ENCODE peak calls at places on chromosome 15, in eight cellular contexts. One of them, this sample, is unnamed.
A peak's percentile ranks its signal among the peaks of the same experiment; 100 is the strongest.

GRCh38 chr15:67067930-67068542 is 2.6 kb downstream of the SMAD3 start:
- DNase-seq in uterus: no peak
- DNase-seq in spleen: no peak
- DNase-seq in endodermal cell: no peak
- DNase-seq in gastrocnemius medialis: no peak
- DNase-seq in left lung: no peak
- DNase-seq in CD4-positive, CD25-positive, alpha-beta regulatory T cell: no peak
- DNase-seq in PC-3: no peak
- DNase-seq in this sample: no peak

GRCh38 chr15:85730001-85730820 is 64.5 kb downstream of the KLHL25 start:
- DNase-seq in uterus: no peak
- DNase-seq in spleen: no peak
- DNase-seq in endodermal cell: peak; percentile 75
- DNase-seq in gastrocnemius medialis: no peak
- DNase-seq in left lung: no peak
- DNase-seq in CD4-positive, CD25-positive, alpha-beta regulatory T cell: peak; percentile 77
- DNase-seq in PC-3: peak; percentile 80
- DNase-seq in this sample: peak; percentile 54

GRCh38 chr15:57298204-57298603 is 78.1 kb upstream of the CGNL1 start:
- DNase-seq in uterus: no peak
- DNase-seq in spleen: no peak
- DNase-seq in endodermal cell: no peak
- DNase-seq in gastrocnemius medialis: no peak
- DNase-seq in left lung: no peak
- DNase-seq in CD4-positive, CD25-positive, alpha-beta regulatory T cell: no peak
- DNase-seq in PC-3: no peak
- DNase-seq in this sample: no peak

GRCh38 chr15:48221885-48222284 is 15.8 kb downstream of the SLC12A1 start:
- DNase-seq in uterus: no peak
- DNase-seq in spleen: no peak
- DNase-seq in endodermal cell: no peak
- DNase-seq in gastrocnemius medialis: no peak
- DNase-seq in left lung: no peak
- DNase-seq in CD4-positive, CD25-positive, alpha-beta regulatory T cell: no peak
- DNase-seq in PC-3: no peak
- DNase-seq in this sample: no peak

GRCh38 chr15:88803241-88803919 is at the start of gene ACAN:
- DNase-seq in uterus: no peak
- DNase-seq in spleen: no peak
- DNase-seq in endodermal cell: peak; percentile 84
- DNase-seq in gastrocnemius medialis: no peak
- DNase-seq in left lung: peak; percentile 68
- DNase-seq in CD4-positive, CD25-positive, alpha-beta regulatory T cell: no peak
- DNase-seq in PC-3: no peak
- DNase-seq in this sample: no peak

GRCh38 chr15:29593629-29594028 is 228.6 kb downstream of the TJP1 start:
- DNase-seq in uterus: no peak
- DNase-seq in spleen: no peak
- DNase-seq in endodermal cell: no peak
- DNase-seq in gastrocnemius medialis: no peak
- DNase-seq in left lung: no peak
- DNase-seq in CD4-positive, CD25-positive, alpha-beta regulatory T cell: no peak
- DNase-seq in PC-3: no peak
- DNase-seq in this sample: no peak

GRCh38 chr15:72437650-72438316 is 36.3 kb upstream of the ARIH1 start:
- DNase-seq in uterus: no peak
- DNase-seq in spleen: no peak
- DNase-seq in endodermal cell: no peak
- DNase-seq in gastrocnemius medialis: no peak
- DNase-seq in left lung: no peak
- DNase-seq in CD4-positive, CD25-positive, alpha-beta regulatory T cell: no peak
- DNase-seq in PC-3: no peak
- DNase-seq in this sample: no peak

GRCh38 chr15:50837256-50837770 is 71.2 kb upstream of the AP4E1 start:
- DNase-seq in uterus: no peak
- DNase-seq in spleen: no peak
- DNase-seq in endodermal cell: no peak
- DNase-seq in gastrocnemius medialis: no peak
- DNase-seq in left lung: no peak
- DNase-seq in CD4-positive, CD25-positive, alpha-beta regulatory T cell: no peak
- DNase-seq in PC-3: no peak
- DNase-seq in this sample: no peak

GRCh38 chr15:49901867-49902775 is 216.9 kb downstream of the ATP8B4 start:
- DNase-seq in uterus: no peak
- DNase-seq in spleen: no peak
- DNase-seq in endodermal cell: no peak
- DNase-seq in gastrocnemius medialis: no peak
- DNase-seq in left lung: no peak
- DNase-seq in CD4-positive, CD25-positive, alpha-beta regulatory T cell: no peak
- DNase-seq in PC-3: peak; percentile 22
- DNase-seq in this sample: no peak

GRCh38 chr15:48052871-48053383 is 67.9 kb upstream of the SLC24A5 start:
- DNase-seq in uterus: no peak
- DNase-seq in spleen: no peak
- DNase-seq in endodermal cell: no peak
- DNase-seq in gastrocnemius medialis: no peak
- DNase-seq in left lung: no peak
- DNase-seq in CD4-positive, CD25-positive, alpha-beta regulatory T cell: no peak
- DNase-seq in PC-3: peak; percentile 59
- DNase-seq in this sample: no peak

GRCh38 chr15:63052961-63053698 is 10.6 kb downstream of the TPM1 start:
- DNase-seq in uterus: peak; percentile 67
- DNase-seq in spleen: no peak
- DNase-seq in endodermal cell: peak; percentile 83
- DNase-seq in gastrocnemius medialis: peak; percentile 70
- DNase-seq in left lung: no peak
- DNase-seq in CD4-positive, CD25-positive, alpha-beta regulatory T cell: no peak
- DNase-seq in PC-3: no peak
- DNase-seq in this sample: no peak

GRCh38 chr15:101029971-101030661 is 111.0 kb downstream of the LRRK1 start:
- DNase-seq in uterus: no peak
- DNase-seq in spleen: peak; percentile 56
- DNase-seq in endodermal cell: peak; percentile 26
- DNase-seq in gastrocnemius medialis: no peak
- DNase-seq in left lung: no peak
- DNase-seq in CD4-positive, CD25-positive, alpha-beta regulatory T cell: no peak
- DNase-seq in PC-3: no peak
- DNase-seq in this sample: no peak

GRCh38 chr15:101348643-101349496 is 53.8 kb upstream of the SNRPA1 start:
- DNase-seq in uterus: no peak
- DNase-seq in spleen: no peak
- DNase-seq in endodermal cell: peak; percentile 71
- DNase-seq in gastrocnemius medialis: no peak
- DNase-seq in left lung: no peak
- DNase-seq in CD4-positive, CD25-positive, alpha-beta regulatory T cell: no peak
- DNase-seq in PC-3: peak; percentile 61
- DNase-seq in this sample: no peak

GRCh38 chr15:68994149-68994548 is 20.3 kb upstream of the NOX5 start:
- DNase-seq in uterus: no peak
- DNase-seq in spleen: no peak
- DNase-seq in endodermal cell: no peak
- DNase-seq in gastrocnemius medialis: no peak
- DNase-seq in left lung: no peak
- DNase-seq in CD4-positive, CD25-positive, alpha-beta regulatory T cell: no peak
- DNase-seq in PC-3: peak; percentile 77
- DNase-seq in this sample: no peak

GRCh38 chr15:44779761-44780160 is 43.4 kb downstream of the TRIM69 start:
- DNase-seq in uterus: no peak
- DNase-seq in spleen: no peak
- DNase-seq in endodermal cell: no peak
- DNase-seq in gastrocnemius medialis: no peak
- DNase-seq in left lung: no peak
- DNase-seq in CD4-positive, CD25-positive, alpha-beta regulatory T cell: no peak
- DNase-seq in PC-3: no peak
- DNase-seq in this sample: no peak

DNA sequence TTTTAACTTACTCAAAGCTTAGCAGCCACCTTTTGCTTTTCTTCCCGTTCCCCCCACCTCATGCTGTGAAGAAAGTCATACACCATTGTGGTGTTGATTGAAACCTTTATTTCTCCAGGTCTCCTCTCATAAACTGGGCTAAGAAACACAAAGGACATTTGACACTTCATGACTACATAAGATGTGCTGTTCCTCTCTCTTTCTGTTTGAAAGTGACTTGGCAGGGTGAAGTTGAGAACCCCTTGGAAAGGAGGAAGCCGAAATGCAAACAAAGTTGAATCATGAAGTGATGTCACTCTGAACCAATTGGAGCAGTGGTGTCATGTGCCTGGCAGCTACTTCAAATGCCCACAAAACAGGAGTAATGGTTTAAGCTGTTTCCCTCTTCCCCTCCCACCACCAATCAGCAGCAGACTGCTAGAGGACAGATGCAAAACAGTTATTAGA is 174.7 kb downstream of the IGF1R start:
- DNase-seq in uterus: no peak
- DNase-seq in spleen: no peak
- DNase-seq in endodermal cell: peak; percentile 89
- DNase-seq in gastrocnemius medialis: no peak
- DNase-seq in left lung: no peak
- DNase-seq in CD4-positive, CD25-positive, alpha-beta regulatory T cell: no peak
- DNase-seq in PC-3: peak; percentile 78
- DNase-seq in this sample: no peak
- H3K9me3 ChIP-seq in uterus: no peaks in the 10 kb centered on the region
- H3K9me3 ChIP-seq in spleen: peaks cover 45% of the 10 kb centered on the region
- H3K9me3 ChIP-seq in endodermal cell: peaks cover 32% of the 10 kb centered on the region
- H3K9me3 ChIP-seq in gastrocnemius medialis: no peaks in the 10 kb centered on the region
- H3K9me3 ChIP-seq in left lung: peaks cover 15% of the 10 kb centered on the region
- H3K9me3 ChIP-seq in CD4-positive, CD25-positive, alpha-beta regulatory T cell: no peaks in the 10 kb centered on the region
- H3K9me3 ChIP-seq in PC-3: no peaks in the 10 kb centered on the region
- H3K9me3 ChIP-seq in this sample: peaks cover 5% of the 10 kb centered on the region

DNA sequence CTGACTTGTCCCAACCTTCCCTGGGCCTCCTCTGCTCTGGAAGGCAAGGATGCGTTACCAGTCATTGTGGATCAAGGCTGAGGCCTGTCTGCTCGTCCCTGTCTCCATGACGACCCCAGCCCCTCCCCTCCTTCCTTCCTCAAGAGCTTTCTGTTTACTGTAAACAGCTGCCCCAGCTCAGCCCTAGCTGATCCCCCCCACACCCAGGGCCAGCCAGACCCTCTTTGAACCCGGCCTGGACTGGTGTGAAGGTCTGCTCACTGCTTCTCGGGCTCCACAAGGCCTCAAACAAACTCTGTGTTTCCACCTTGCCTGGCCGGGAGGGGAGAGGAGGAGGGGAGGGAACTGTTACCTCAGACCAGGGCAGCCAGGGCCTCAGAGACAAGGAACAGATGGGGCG is 16.9 kb downstream of the VPS18 start:
- DNase-seq in uterus: no peak
- DNase-seq in spleen: no peak
- DNase-seq in endodermal cell: peak; percentile 87
- DNase-seq in gastrocnemius medialis: no peak
- DNase-seq in left lung: no peak
- DNase-seq in CD4-positive, CD25-positive, alpha-beta regulatory T cell: no peak
- DNase-seq in PC-3: no peak
- DNase-seq in this sample: no peak
- H3K4me1 ChIP-seq in uterus: no peaks in the 10 kb centered on the region
- H3K4me1 ChIP-seq in spleen: peaks cover 15% of the 10 kb centered on the region
- H3K4me1 ChIP-seq in endodermal cell: peaks cover 5% of the 10 kb centered on the region
- H3K4me1 ChIP-seq in gastrocnemius medialis: peaks cover 24% of the 10 kb centered on the region
- H3K4me1 ChIP-seq in left lung: peaks cover 14% of the 10 kb centered on the region
- H3K4me1 ChIP-seq in CD4-positive, CD25-positive, alpha-beta regulatory T cell: peaks cover 21% of the 10 kb centered on the region
- H3K4me1 ChIP-seq in PC-3: peaks cover 22% of the 10 kb centered on the region
- H3K4me1 ChIP-seq in this sample: peaks cover 14% of the 10 kb centered on the region

GRCh38 chr15:25070357-25070963 is 115.7 kb downstream of the SNRPN start:
- DNase-seq in uterus: no peak
- DNase-seq in spleen: peak; percentile 31
- DNase-seq in endodermal cell: no peak
- DNase-seq in gastrocnemius medialis: no peak
- DNase-seq in left lung: no peak
- DNase-seq in CD4-positive, CD25-positive, alpha-beta regulatory T cell: no peak
- DNase-seq in PC-3: no peak
- DNase-seq in this sample: no peak
- H3K9me3 ChIP-seq in uterus: peaks cover 3% of the 10 kb centered on the region
- H3K9me3 ChIP-seq in spleen: peaks cover 100% of the 10 kb centered on the region
- H3K9me3 ChIP-seq in endodermal cell: peaks cover 100% of the 10 kb centered on the region
- H3K9me3 ChIP-seq in gastrocnemius medialis: peaks cover 21% of the 10 kb centered on the region
- H3K9me3 ChIP-seq in left lung: peaks cover 100% of the 10 kb centered on the region
- H3K9me3 ChIP-seq in CD4-positive, CD25-positive, alpha-beta regulatory T cell: peaks cover 95% of the 10 kb centered on the region
- H3K9me3 ChIP-seq in PC-3: peaks cover 94% of the 10 kb centered on the region
- H3K9me3 ChIP-seq in this sample: peaks cover 98% of the 10 kb centered on the region

GRCh38 chr15:55403531-55403930 is 4.6 kb downstream of the CCPG1 start:
- DNase-seq in uterus: no peak
- DNase-seq in spleen: no peak
- DNase-seq in endodermal cell: no peak
- DNase-seq in gastrocnemius medialis: no peak
- DNase-seq in left lung: no peak
- DNase-seq in CD4-positive, CD25-positive, alpha-beta regulatory T cell: peak; percentile 39
- DNase-seq in PC-3: no peak
- DNase-seq in this sample: no peak
- H3K4me1 ChIP-seq in uterus: no peaks in the 10 kb centered on the region
- H3K4me1 ChIP-seq in spleen: peaks cover 27% of the 10 kb centered on the region
- H3K4me1 ChIP-seq in endodermal cell: no peaks in the 10 kb centered on the region
- H3K4me1 ChIP-seq in gastrocnemius medialis: peaks cover 38% of the 10 kb centered on the region
- H3K4me1 ChIP-seq in left lung: peaks cover 24% of the 10 kb centered on the region
- H3K4me1 ChIP-seq in CD4-positive, CD25-positive, alpha-beta regulatory T cell: peaks cover 35% of the 10 kb centered on the region
- H3K4me1 ChIP-seq in PC-3: peaks cover 4% of the 10 kb centered on the region
- H3K4me1 ChIP-seq in this sample: peaks cover 27% of the 10 kb centered on the region

GRCh38 chr15:77398927-77399326 is 21.0 kb downstream of the PEAK1 start:
- DNase-seq in uterus: no peak
- DNase-seq in spleen: no peak
- DNase-seq in endodermal cell: no peak
- DNase-seq in gastrocnemius medialis: no peak
- DNase-seq in left lung: no peak
- DNase-seq in CD4-positive, CD25-positive, alpha-beta regulatory T cell: no peak
- DNase-seq in PC-3: no peak
- DNase-seq in this sample: no peak
- H3K9me3 ChIP-seq in uterus: no peaks in the 10 kb centered on the region
- H3K9me3 ChIP-seq in spleen: peaks cover 63% of the 10 kb centered on the region
- H3K9me3 ChIP-seq in endodermal cell: peaks cover 43% of the 10 kb centered on the region
- H3K9me3 ChIP-seq in gastrocnemius medialis: peaks cover 3% of the 10 kb centered on the region
- H3K9me3 ChIP-seq in left lung: peaks cover 38% of the 10 kb centered on the region
- H3K9me3 ChIP-seq in CD4-positive, CD25-positive, alpha-beta regulatory T cell: peaks cover 9% of the 10 kb centered on the region
- H3K9me3 ChIP-seq in PC-3: peaks cover 16% of the 10 kb centered on the region
- H3K9me3 ChIP-seq in this sample: no peaks in the 10 kb centered on the region

GRCh38 chr15:78051622-78052405 is 25.7 kb downstream of the TBC1D2B start:
- DNase-seq in uterus: no peak
- DNase-seq in spleen: no peak
- DNase-seq in endodermal cell: no peak
- DNase-seq in gastrocnemius medialis: peak; percentile 52
- DNase-seq in left lung: no peak
- DNase-seq in CD4-positive, CD25-positive, alpha-beta regulatory T cell: peak; percentile 35
- DNase-seq in PC-3: peak; percentile 43
- DNase-seq in this sample: no peak
- H3K4me1 ChIP-seq in uterus: peaks cover 11% of the 10 kb centered on the region
- H3K4me1 ChIP-seq in spleen: peaks cover 79% of the 10 kb centered on the region
- H3K4me1 ChIP-seq in endodermal cell: peaks cover 27% of the 10 kb centered on the region
- H3K4me1 ChIP-seq in gastrocnemius medialis: peaks cover 41% of the 10 kb centered on the region
- H3K4me1 ChIP-seq in left lung: peaks cover 52% of the 10 kb centered on the region
- H3K4me1 ChIP-seq in CD4-positive, CD25-positive, alpha-beta regulatory T cell: peaks cover 98% of the 10 kb centered on the region
- H3K4me1 ChIP-seq in PC-3: peaks cover 18% of the 10 kb centered on the region
- H3K4me1 ChIP-seq in this sample: peaks cover 90% of the 10 kb centered on the region

This sample was measured in CD8-positive, alpha-beta T cell.